ENCODE peak calls at places on chromosomes 13 and 19, in seven cellular contexts. U is mucosa of descending colon, X is PC-3, H is sigmoid colon, O is PC-9, W is tibial nerve, Z is breast epithelium. T is an unnamed sample.

GRCh38 chr13:93794197-93794885 is 567.7 kb downstream of the GPC6 start:
- DNase-seq in U (no peak), X (no peak), H (no peak), O (no peak), W (no peak), Z (no peak), T (no peak)

GRCh38 chr13:21742041-21742440 is 71.2 kb downstream of the FGF9 start:
- DNase-seq in U (no peak), X (no peak), H (no peak), O (no peak), W (no peak), Z (no peak), T (no peak)

GRCh38 chr13:25095862-25096453 is at the start of gene PABPC3:
- DNase-seq in U (no peak), X (no peak), H (no peak), O (no peak), W (no peak), Z (no peak), T (no peak)

GRCh38 chr19:13872695-13873389 is 4.1 kb upstream of the NANOS3 start:
- DNase-seq in U (peak; percentile 76), X (no peak), H (no peak), O (peak; percentile 59), W (no peak), Z (no peak), T (no peak)

GRCh38 chr13:75481176-75482069 is 546 bp downstream of the TBC1D4 start:
- DNase-seq in U (peak; percentile 66), X (peak; percentile 28), H (peak; percentile 69), O (no peak), W (no peak), Z (no peak), T (peak; percentile 30)

GRCh38 chr13:112962396-112962795 is 6.6 kb upstream of the MCF2L start:
- DNase-seq in U (no peak), X (no peak), H (peak; percentile 36), O (no peak), W (no peak), Z (peak; percentile 34), T (no peak)

GRCh38 chr19:47280183-47280797 is 5.6 kb downstream of the INAFM1 start:
- DNase-seq in U (peak; percentile 68), X (peak; percentile 44), H (no peak), O (no peak), W (no peak), Z (no peak), T (no peak)

GRCh38 chr13:37058801-37059135 is 720 bp downstream of the SUPT20H start:
- DNase-seq in U (peak; percentile 29), X (no peak), H (no peak), O (no peak), W (no peak), Z (no peak), T (no peak)

GRCh38 chr19:54333586-54334298 is 5.2 kb downstream of the LILRA4 start:
- DNase-seq in U (no peak), X (no peak), H (no peak), O (no peak), W (no peak), Z (no peak), T (no peak)

GRCh38 chr19:13795595-13796300 is 505 bp downstream of the ZSWIM4 start:
- DNase-seq in U (no peak), X (peak; percentile 34), H (no peak), O (peak; percentile 65), W (no peak), Z (no peak), T (no peak)

GRCh38 chr13:40480915-40481525 is 185.4 kb downstream of the FOXO1 start:
- DNase-seq in U (no peak), X (no peak), H (no peak), O (no peak), W (no peak), Z (no peak), T (no peak)

GRCh38 chr13:51921790-51922740 is 60.3 kb downstream of the CCDC70 start:
- DNase-seq in U (no peak), X (no peak), H (no peak), O (no peak), W (no peak), Z (no peak), T (no peak)

GRCh38 chr19:44356383-44357111 is at the start of gene ZNF112:
- DNase-seq in U (peak; percentile 87), X (peak; percentile 92), H (peak; percentile 93), O (peak; percentile 94), W (peak; percentile 54), Z (peak; percentile 81), T (peak; percentile 82)

GRCh38 chr13:80374453-80374852 is 33.5 kb upstream of the SPRY2 start:
- DNase-seq in U (no peak), X (no peak), H (peak; percentile 89), O (no peak), W (peak; percentile 54), Z (no peak), T (no peak)

GRCh38 chr13:59261928-59262488 is 901.7 kb downstream of the DIAPH3 start:
- DNase-seq in U (no peak), X (no peak), H (no peak), O (no peak), W (no peak), Z (no peak), T (no peak)

GRCh38 chr13:26989261-26990007 is 182.2 kb downstream of the USP12 start:
- DNase-seq in U (no peak), X (no peak), H (peak; percentile 48), O (no peak), W (no peak), Z (no peak), T (no peak)

GRCh38 chr13:30145709-30146367 is 161.5 kb downstream of the KATNAL1 start:
- DNase-seq in U (no peak), X (no peak), H (no peak), O (no peak), W (no peak), Z (no peak), T (no peak)

GRCh38 chr13:34391071-34391470 is 551.0 kb upstream of the NBEA start:
- DNase-seq in U (no peak), X (peak; percentile 66), H (no peak), O (no peak), W (no peak), Z (no peak), T (no peak)

DNA sequence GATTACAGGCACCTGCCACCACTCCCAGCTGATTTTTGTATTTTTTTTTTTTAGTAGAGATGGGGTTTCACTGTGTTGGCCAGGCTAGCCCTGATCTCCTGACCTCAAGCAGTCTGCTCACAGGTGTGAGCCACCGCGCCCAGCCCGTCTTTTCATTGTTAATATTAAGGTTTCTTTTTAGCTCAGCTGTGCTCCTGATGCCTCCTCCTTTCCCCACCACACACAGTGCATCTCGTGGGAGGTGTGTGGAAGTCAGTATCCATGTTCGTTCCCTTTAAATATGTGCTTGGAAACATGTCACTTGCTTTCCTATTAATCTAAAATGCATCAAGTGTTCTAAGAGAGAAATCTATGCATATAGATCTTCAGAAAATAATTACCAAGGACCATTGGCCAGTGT is 53.5 kb downstream of the IPO5 start:
- DNase-seq in U (no peak), X (no peak), H (no peak), O (no peak), W (no peak), Z (no peak), T (no peak)
- H3K36me3 ChIP-seq in U (no peaks in the 10 kb centered on the region), X (peaks cover 67% of the 10 kb centered on the region), H (peaks cover 52% of the 10 kb centered on the region), O (peaks cover 49% of the 10 kb centered on the region), W (peaks cover 3% of the 10 kb centered on the region), Z (peaks cover 6% of the 10 kb centered on the region), T (peaks cover 84% of the 10 kb centered on the region)

GRCh38 chr13:114234645-114235421 is at the start of gene CDC16:
- DNase-seq in U (peak; percentile 94), X (peak; percentile 85), H (peak; percentile 96), O (peak; percentile 84), W (peak; percentile 93), Z (peak; percentile 91), T (peak; percentile 93)

GRCh38 chr13:114236224-114236623 is 1.5 kb downstream of the CDC16 start:
- DNase-seq in U (no peak), X (no peak), H (no peak), O (no peak), W (no peak), Z (no peak), T (no peak)

GRCh38 chr13:114234266-114234644 is 442 bp upstream of the CDC16 start:
- DNase-seq in U (no peak), X (no peak), H (no peak), O (no peak), W (no peak), Z (no peak), T (no peak)

GRCh38 chr13:114235697-114236096 is 1.0 kb downstream of the CDC16 start:
- DNase-seq in U (no peak), X (peak; percentile 4), H (no peak), O (no peak), W (no peak), Z (no peak), T (peak; percentile 9)

DNA sequence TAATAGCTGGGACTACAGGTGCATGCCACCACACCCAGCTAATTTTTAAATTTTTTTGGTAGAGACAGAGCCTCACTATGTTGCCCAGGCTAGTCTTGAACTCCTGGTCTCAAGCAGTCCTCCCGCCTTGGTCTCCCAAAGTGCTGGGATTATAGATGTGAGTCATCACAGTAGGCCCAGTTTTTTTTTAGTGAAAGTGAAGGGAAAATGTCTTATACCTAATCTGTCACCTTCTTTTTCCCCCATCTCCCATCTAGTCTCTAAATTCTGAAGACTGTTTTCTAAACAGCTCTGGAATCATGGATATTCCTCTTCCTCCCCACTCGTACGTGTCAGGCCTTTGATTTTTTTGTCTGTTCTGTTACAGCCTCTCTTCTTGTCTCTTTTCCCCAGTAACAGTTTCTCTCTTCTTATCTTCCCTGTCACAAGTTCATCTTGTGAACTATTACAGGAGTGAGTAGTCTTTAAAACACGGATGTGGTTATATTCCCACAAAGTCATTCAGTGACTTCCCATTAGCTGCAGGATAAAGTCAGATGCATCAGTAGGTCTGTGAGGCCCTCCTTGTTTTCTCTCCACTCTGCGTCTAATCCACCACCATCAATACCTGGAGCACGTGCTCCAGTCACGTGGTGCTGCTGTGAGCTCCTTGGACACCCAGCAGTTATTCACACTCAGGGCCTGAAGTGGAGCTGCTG is 2.9 kb downstream of the CDC16 start:
- DNase-seq in U (no peak), X (no peak), H (no peak), O (no peak), W (no peak), Z (no peak), T (no peak)
- H3K36me3 ChIP-seq in U (peaks cover 13% of the 10 kb centered on the region), X (peaks cover 22% of the 10 kb centered on the region), H (peaks cover 46% of the 10 kb centered on the region), O (peaks cover 45% of the 10 kb centered on the region), W (no peaks in the 10 kb centered on the region), Z (peaks cover 10% of the 10 kb centered on the region), T (peaks cover 56% of the 10 kb centered on the region)

GRCh38 chr19:28150129-28150528 is 1062.8 kb downstream of the UQCRFS1 start:
- DNase-seq in U (no peak), X (no peak), H (no peak), O (no peak), W (no peak), Z (no peak), T (no peak)
- H3K36me3 ChIP-seq in U (no peaks in the 10 kb centered on the region), X (no peaks in the 10 kb centered on the region), H (no peaks in the 10 kb centered on the region), O (no peaks in the 10 kb centered on the region), W (no peaks in the 10 kb centered on the region), Z (no peaks in the 10 kb centered on the region), T (no peaks in the 10 kb centered on the region)

DNA sequence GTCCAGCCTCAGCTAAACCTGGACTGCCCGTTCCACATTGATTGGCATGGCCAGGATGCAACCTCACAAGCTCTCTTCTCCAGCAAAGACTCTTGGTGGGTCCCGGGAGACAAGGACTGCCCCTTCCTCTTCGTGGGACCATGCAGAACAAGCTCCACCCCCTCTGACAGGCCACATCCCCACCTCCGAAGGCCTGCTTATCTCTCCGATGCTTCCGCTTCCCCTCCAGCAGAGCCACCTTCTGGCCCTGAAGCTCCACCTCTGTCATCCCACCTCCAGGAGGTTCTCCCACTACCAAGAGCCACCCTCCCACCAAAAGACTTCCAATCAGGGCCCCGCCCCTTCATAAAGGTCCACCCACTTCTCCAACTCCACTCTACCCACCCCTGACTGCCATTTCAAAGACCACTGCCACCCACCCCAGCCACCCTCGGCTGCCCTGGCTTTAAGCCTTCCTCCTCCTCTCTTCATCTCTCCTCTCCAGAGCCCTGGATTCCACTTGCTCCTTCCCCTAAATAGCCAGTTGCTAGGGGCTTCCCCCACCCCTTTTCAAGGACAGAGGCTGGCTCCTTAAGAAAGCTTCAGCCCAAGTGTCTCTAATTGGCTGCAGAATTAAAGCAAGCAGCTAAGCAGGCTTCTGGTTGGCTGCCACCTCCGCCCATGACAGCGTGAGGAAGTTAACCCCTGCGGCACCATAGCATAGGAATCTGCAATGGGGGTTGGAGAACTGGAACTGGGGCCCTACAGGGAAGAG is 9.9 kb downstream of the LRFN1 start:
- DNase-seq in U (no peak), X (no peak), H (no peak), O (no peak), W (no peak), Z (no peak), T (no peak)
- H3K36me3 ChIP-seq in U (no peaks in the 10 kb centered on the region), X (no peaks in the 10 kb centered on the region), H (peaks cover 3% of the 10 kb centered on the region), O (no peaks in the 10 kb centered on the region), W (no peaks in the 10 kb centered on the region), Z (no peaks in the 10 kb centered on the region), T (no peaks in the 10 kb centered on the region)